ENCODE peak calls at places on chromosome 2, in seven cellular contexts. T is GM12891, I is LoVo, O is occipital lobe, H is caudate nucleus, V is endothelial cell, G is adipocyte. D is an unnamed sample.

GRCh38 chr2:169693344-169693743 is 861 bp downstream of the CFAP210 start:
- DNase-seq in T (no peak), I (no peak), O (no peak), H (no peak), V (no peak), G (peak; percentile 56), D (no peak)

GRCh38 chr2:240013343-240013742 is 11.8 kb downstream of the NDUFA10 start:
- DNase-seq in T (no peak), I (no peak), O (no peak), H (no peak), V (no peak), G (peak; percentile 19), D (no peak)

GRCh38 chr2:233486778-233487552 is 79.6 kb downstream of the USP40 start:
- DNase-seq in T (no peak), I (peak; percentile 61), O (no peak), H (no peak), V (no peak), G (peak; percentile 92), D (no peak)

GRCh38 chr2:205612661-205613060 is 69.6 kb upstream of the NRP2 start:
- DNase-seq in T (no peak), I (no peak), O (no peak), H (no peak), V (no peak), G (no peak), D (no peak)

GRCh38 chr2:70369082-70369481 is 67.2 kb upstream of the FAM136A start:
- DNase-seq in T (no peak), I (no peak), O (no peak), H (no peak), V (no peak), G (no peak), D (no peak)

GRCh38 chr2:241379481-241380480 is 23.7 kb downstream of the FARP2 start:
- DNase-seq in T (no peak), I (no peak), O (no peak), H (no peak), V (no peak), G (peak; percentile 84), D (no peak)

GRCh38 chr2:49035477-49035876 is 118.8 kb downstream of the FSHR start:
- DNase-seq in T (no peak), I (no peak), O (no peak), H (no peak), V (no peak), G (no peak), D (no peak)

GRCh38 chr2:102520009-102520408 is 47.0 kb downstream of the SLC9A4 start:
- DNase-seq in T (no peak), I (peak; percentile 20), O (no peak), H (no peak), V (peak; percentile 36), G (peak; percentile 15), D (peak; percentile 28)

GRCh38 chr2:95551055-95551568 is 40.7 kb upstream of the TRIM43 start:
- DNase-seq in T (no peak), I (no peak), O (no peak), H (no peak), V (no peak), G (no peak), D (no peak)

GRCh38 chr2:8134105-8134903 is 547.6 kb upstream of the ID2 start:
- DNase-seq in T (no peak), I (no peak), O (no peak), H (no peak), V (no peak), G (no peak), D (no peak)

GRCh38 chr2:112728029-112728362 is 7.2 kb downstream of the NT5DC4 start:
- DNase-seq in T (no peak), I (no peak), O (no peak), H (no peak), V (no peak), G (no peak), D (no peak)

GRCh38 chr2:238895901-238896600 is 48.2 kb downstream of the TWIST2 start:
- DNase-seq in T (no peak), I (no peak), O (no peak), H (peak; percentile 8), V (no peak), G (peak; percentile 79), D (no peak)

GRCh38 chr2:189300917-189301316 is 121.4 kb upstream of the COL5A2 start:
- DNase-seq in T (no peak), I (no peak), O (no peak), H (no peak), V (no peak), G (no peak), D (no peak)